ENCODE peak calls at places on chromosomes 4 and X, in five cellular contexts. O is neural progenitor cell, A is neural crest cell, Z is lower leg skin, G is lower lobe of right lung. U is an unnamed sample.

GRCh38 chr4:100489316-100489715 is 28.5 kb downstream of the EMCN start:
- DNase-seq in O (no peak), A (no peak), Z (no peak), G (no peak), U (no peak)

GRCh38 chr4:141524116-141524515 is 112.3 kb upstream of the IL15 start:
- DNase-seq in O (no peak), A (no peak), Z (no peak), G (no peak), U (no peak)

GRCh38 chr4:77566148-77566547 is 39.5 kb upstream of the CXCL13 start:
- DNase-seq in O (no peak), A (no peak), Z (no peak), G (no peak), U (no peak)

GRCh38 chr4:60857354-60857753 is 342.8 kb upstream of the ADGRL3 start:
- DNase-seq in O (no peak), A (no peak), Z (no peak), G (no peak), U (no peak)

GRCh38 chrX:133249659-133250058 is 31.5 kb upstream of the TFDP3 start:
- DNase-seq in O (no peak), A (no peak), Z (no peak), G (no peak), U (no peak)

GRCh38 chr4:110793381-110793801 is 170.5 kb upstream of the PITX2 start:
- DNase-seq in O (peak), A (no peak), Z (no peak), G (no peak), U (no peak)

GRCh38 chrX:146054311-146054710 is 236.7 kb downstream of the SLITRK2 start:
- DNase-seq in O (no peak), A (no peak), Z (no peak), G (no peak), U (no peak)

GRCh38 chr4:173642509-173642908 is 112.5 kb upstream of the HAND2 start:
- DNase-seq in O (no peak), A (no peak), Z (no peak), G (no peak), U (no peak)

GRCh38 chr4:111633663-111634266 is 511.5 kb upstream of the FAM241A start:
- DNase-seq in O (no peak), A (no peak), Z (no peak), G (no peak), U (no peak)

GRCh38 chr4:38935391-38936073 is 67.9 kb downstream of the FAM114A1 start:
- DNase-seq in O (no peak), A (no peak), Z (no peak), G (no peak), U (no peak)

GRCh38 chr4:123438031-123438430 is 41.4 kb downstream of the SPRY1 start:
- DNase-seq in O (no peak), A (no peak), Z (no peak), G (no peak), U (no peak)

GRCh38 chr4:89724716-89725115 is 112.2 kb downstream of the SNCA start:
- DNase-seq in O (no peak), A (no peak), Z (no peak), G (no peak), U (no peak)

GRCh38 chr4:170687751-170688150 is 598.0 kb upstream of the AADAT start:
- DNase-seq in O (no peak), A (no peak), Z (no peak), G (no peak), U (no peak)

GRCh38 chr4:6066191-6066590 is 48.0 kb upstream of the C4orf50 start:
- DNase-seq in O (no peak), A (no peak), Z (no peak), G (no peak), U (no peak)

GRCh38 chr4:95013236-95013635 is 255.5 kb downstream of the BMPR1B start:
- DNase-seq in O (peak), A (no peak), Z (no peak), G (no peak), U (no peak)

GRCh38 chrX:47723083-47723482 is 64.1 kb upstream of the UXT start:
- DNase-seq in O (no peak), A (no peak), Z (no peak), G (no peak), U (no peak)

GRCh38 chr4:137519406-137519805 is 12.9 kb downstream of the PCDH18 start:
- DNase-seq in O (no peak), A (no peak), Z (no peak), G (no peak), U (no peak)
- TF ChIP-seq CTCF in O (no peak), A (no peak), Z (no peak), G (no peak), U (no peak)

GRCh38 chr4:15912961-15913630 is 25.4 kb downstream of the FGFBP1 start:
- DNase-seq in O (no peak), A (no peak), Z (no peak), G (no peak), U (no peak)

GRCh38 chr4:15912236-15912635 is 26.3 kb downstream of the FGFBP1 start:
- DNase-seq in O (no peak), A (no peak), Z (peak), G (no peak), U (no peak)

GRCh38 chr4:15914291-15914690 is 24.2 kb downstream of the FGFBP1 start:
- DNase-seq in O (no peak), A (no peak), Z (no peak), G (no peak), U (no peak)

GRCh38 chr4:15913631-15913970 is 24.9 kb downstream of the FGFBP1 start:
- DNase-seq in O (no peak), A (no peak), Z (no peak), G (no peak), U (no peak)

DNA sequence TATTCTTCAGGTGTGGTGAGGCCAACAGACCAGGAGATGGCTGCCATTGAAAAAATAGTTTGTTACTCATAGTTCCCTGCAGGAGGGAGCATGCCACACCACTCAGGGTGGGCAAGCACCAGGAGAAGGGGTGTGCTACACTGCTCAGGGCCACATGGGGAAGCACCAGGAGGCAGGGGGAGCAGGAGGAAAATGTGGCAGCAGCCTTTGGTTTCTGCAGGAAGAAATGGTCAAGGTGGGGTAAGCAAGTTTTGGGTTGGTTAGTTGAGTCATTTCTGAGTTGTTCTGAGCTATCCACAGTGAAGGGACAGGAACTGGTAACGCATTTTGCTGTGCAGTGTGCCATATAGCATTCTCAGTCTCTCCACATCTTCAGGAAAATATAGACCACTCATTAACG is 23.8 kb downstream of the FGFBP1 start:
- DNase-seq in O (no peak), A (no peak), Z (no peak), G (no peak), U (no peak)
- TF ChIP-seq CTCF in O (no peak), A (no peak), Z (no peak), G (no peak), U (no peak)

GRCh38 chr4:132818091-132818490 is 331.0 kb upstream of the PCDH10 start:
- DNase-seq in O (peak), A (peak), Z (no peak), G (no peak), U (no peak)
- TF ChIP-seq CTCF in O (peak), A (peak), Z (no peak), G (no peak), U (no peak)

DNA sequence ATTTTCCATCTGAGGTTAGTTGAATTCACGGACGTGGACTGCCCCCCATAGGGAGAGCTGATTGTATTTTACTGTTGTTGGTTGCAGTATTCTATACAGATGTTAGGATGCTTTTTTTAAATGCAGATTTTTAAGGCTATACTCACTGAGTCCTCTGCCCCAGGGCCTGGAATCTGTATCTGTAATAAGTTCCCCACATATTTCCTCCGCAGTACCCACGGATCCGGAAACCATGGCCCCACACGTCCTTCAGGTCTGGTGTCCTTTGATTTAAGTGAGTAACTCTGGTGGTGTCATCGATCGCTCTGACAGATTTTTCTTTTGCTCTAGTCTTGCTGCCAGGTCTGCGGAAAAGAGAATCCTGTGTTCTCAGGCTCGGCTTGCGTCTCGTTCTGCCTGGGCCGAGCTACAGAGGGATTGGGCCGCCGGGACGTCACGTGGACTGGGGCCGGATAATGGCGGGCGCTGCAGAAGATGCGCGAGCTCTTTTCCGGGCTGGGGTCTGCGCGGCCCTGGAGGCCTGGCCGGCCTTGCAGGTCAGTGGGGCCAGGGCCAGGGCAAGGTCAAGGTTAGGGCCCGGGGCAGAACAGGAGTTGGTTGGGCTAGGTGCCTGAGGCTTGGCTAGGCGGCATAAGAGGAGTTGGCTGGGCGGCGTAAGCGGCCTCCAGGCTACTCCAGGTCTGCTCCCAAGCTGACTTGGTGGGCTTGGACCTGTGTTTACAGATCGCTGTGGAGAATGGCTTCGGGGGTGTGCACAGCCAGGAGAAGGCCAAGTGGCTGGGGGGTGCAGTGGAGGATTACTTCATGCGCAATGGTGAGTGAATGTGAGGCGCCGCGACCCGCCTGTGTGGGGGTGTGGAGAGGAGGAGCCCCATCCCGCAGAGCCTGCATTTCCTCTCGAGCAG is at the start of gene TSR2:
- DNase-seq in O (peak), A (peak), Z (peak), G (peak), U (peak)
- TF ChIP-seq CTCF in O (peak), A (peak), Z (no peak), G (no peak), U (no peak)

GRCh38 chr4:140361099-140361498 is 12.3 kb upstream of the SCOC start:
- DNase-seq in O (no peak), A (no peak), Z (no peak), G (no peak), U (no peak)

GRCh38 chr4:140358281-140358680 is 15.2 kb upstream of the SCOC start:
- DNase-seq in O (no peak), A (no peak), Z (no peak), G (no peak), U (no peak)

GRCh38 chr4:140357868-140358267 is 15.6 kb upstream of the SCOC start:
- DNase-seq in O (peak), A (no peak), Z (no peak), G (no peak), U (no peak)

GRCh38 chr4:140363051-140363450 is 10.4 kb upstream of the SCOC start:
- DNase-seq in O (no peak), A (no peak), Z (no peak), G (no peak), U (no peak)

DNA sequence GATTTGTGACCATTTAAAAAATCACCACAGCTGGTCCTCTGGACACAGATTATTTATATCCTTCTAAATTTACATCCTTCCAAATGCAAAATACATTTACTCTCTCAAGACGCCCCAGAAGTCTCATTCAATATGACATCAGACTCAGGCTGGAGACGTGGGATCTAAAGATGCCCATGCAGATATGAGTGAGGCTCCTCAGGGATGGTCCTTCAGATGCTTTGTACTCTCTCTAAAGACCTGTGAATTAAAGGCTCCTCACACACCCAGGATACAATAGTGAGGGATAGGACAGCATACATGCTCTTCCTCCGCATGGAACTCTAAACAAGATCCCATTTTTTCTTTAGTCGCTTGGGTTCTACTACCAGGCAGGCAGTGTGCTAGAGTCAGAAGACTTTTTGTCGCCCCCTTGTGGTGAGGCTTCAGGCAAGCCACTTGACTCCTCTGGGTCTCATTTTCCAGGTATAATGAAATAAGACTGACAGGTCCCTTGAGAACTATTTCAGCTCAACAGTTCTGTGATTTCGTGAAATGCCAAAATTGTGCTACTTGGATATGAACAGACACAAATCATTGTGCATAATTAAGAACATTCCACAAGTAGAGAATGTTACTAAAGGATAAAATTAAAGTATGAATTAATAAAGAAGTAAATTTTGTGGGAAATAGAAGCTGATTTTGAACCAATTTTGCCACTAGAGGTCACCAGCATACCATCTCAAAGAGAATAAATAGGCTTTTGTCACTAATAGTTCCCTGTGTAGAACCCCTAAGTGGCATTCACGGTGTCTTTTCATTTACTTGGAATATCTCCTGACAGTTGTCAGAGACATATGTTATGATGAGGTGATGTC is 13.6 kb upstream of the SCOC start:
- DNase-seq in O (peak), A (peak), Z (peak), G (peak), U (peak)
- TF ChIP-seq CTCF in O (peak), A (peak), Z (peak), G (peak), U (peak)

DNA sequence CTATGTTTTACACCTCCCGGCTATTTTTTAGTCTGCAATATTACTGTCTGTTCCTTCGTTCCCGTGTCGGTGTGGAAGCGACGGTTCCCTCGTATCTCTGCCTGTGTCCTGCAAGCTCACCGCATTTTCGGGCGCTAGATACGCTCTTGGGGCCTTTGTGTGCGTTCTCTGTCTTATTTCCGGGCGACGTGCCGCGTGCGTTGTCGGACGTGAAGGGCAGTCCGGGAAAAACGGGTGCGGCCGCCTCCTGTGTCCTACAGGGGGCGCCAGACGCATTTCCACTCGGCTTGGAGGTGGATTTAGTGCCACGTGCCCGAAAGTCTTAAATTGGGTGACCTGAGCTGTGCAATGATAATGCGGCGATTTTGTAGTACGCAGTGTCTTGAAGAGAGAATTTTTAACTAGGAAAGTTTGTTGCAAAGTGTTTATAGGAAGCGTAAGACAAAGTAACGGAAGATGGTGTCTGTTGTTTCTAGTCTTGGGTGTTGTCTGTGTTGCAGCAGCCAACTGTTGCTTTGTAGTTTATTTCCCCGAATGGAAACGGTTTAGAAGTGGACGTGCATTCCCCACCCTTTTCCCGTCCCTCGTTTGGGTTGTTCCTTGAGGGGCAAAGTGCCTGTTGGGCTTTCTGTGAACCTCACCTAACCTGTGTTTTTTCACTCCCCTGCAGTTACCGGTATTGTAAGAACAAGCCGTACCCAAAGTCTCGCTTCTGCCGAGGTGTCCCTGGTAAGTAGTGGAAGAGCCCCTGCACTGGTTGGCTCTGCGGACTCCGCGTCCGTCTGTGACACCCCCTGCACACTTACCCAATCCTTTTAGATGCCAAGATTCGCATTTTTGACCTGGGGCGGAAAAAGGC is 720 bp downstream of the RPL10 start:
- DNase-seq in O (peak), A (peak), Z (peak), G (peak), U (peak)
- TF ChIP-seq CTCF in O (peak), A (peak), Z (no peak), G (peak), U (peak)

GRCh38 chrX:149908727-149909126 is 20.6 kb upstream of the HSFX4 start:
- DNase-seq in O (no peak), A (no peak), Z (no peak), G (no peak), U (no peak)

GRCh38 chrX:149898554-149898953 is 17.6 kb downstream of the MAGEA8 start:
- DNase-seq in O (no peak), A (no peak), Z (no peak), G (no peak), U (no peak)

GRCh38 chrX:149909324-149910177 is 19.8 kb upstream of the HSFX4 start:
- DNase-seq in O (no peak), A (no peak), Z (no peak), G (no peak), U (no peak)

GRCh38 chrX:149908308-149908707 is 21.1 kb upstream of the HSFX4 start:
- DNase-seq in O (no peak), A (no peak), Z (no peak), G (no peak), U (no peak)

GRCh38 chrX:149903889-149904748 is 23.1 kb downstream of the MAGEA8 start:
- DNase-seq in O (no peak), A (no peak), Z (no peak), G (no peak), U (no peak)
- TF ChIP-seq CTCF in O (peak), A (peak), Z (no peak), G (no peak), U (no peak)

U was measured in GM13977.